ENCODE peak calls at places on chromosome 11, in nine cellular contexts. Z is OCI-LY7; S is neural crest cell; Y is CD8-positive, alpha-beta T cell; R is kidney; A is BE2C; F is A549; B is HL-60; G is mesothelial cell of epicardium. K is an unnamed sample.

GRCh38 chr11:101914349-101914736 is 467 bp upstream of the CEP126 start:
- DNase-seq in Z (no peak), S (no peak), Y (no peak), R (no peak), A (no peak), F (no peak), B (no peak), G (no peak), K (no peak)

GRCh38 chr11:121563900-121564822 is 111.4 kb upstream of the SORL1-AS1 start:
- DNase-seq in Z (no peak), S (no peak), Y (no peak), R (no peak), A (no peak), F (no peak), B (no peak), G (no peak), K (no peak)

GRCh38 chr11:78040691-78041379 is 17.8 kb upstream of the KCTD14 start:
- DNase-seq in Z (no peak), S (no peak), Y (no peak), R (no peak), A (peak; percentile 64), F (no peak), B (no peak), G (no peak), K (no peak)

GRCh38 chr11:8934735-8935478 is 2.2 kb upstream of the C11orf16 start:
- DNase-seq in Z (no peak), S (no peak), Y (no peak), R (no peak), A (no peak), F (peak; percentile 48), B (no peak), G (no peak), K (no peak)

GRCh38 chr11:43135966-43136534 is 175.7 kb upstream of the API5 start:
- DNase-seq in Z (no peak), S (no peak), Y (no peak), R (no peak), A (no peak), F (no peak), B (no peak), G (no peak), K (no peak)

GRCh38 chr11:132994038-132994502 is 538.2 kb downstream of the OPCML start:
- DNase-seq in Z (no peak), S (no peak), Y (no peak), R (no peak), A (no peak), F (no peak), B (no peak), G (no peak), K (no peak)

GRCh38 chr11:23555085-23555484 is 694.8 kb upstream of the CCDC179 start:
- DNase-seq in Z (no peak), S (no peak), Y (no peak), R (no peak), A (no peak), F (no peak), B (no peak), G (no peak), K (no peak)

GRCh38 chr11:118321386-118322082 is 17.0 kb downstream of the CD3E start:
- DNase-seq in Z (no peak), S (no peak), Y (no peak), R (no peak), A (no peak), F (no peak), B (peak; percentile 21), G (no peak), K (no peak)

GRCh38 chr11:8720868-8721739 is 38.5 kb downstream of the RPL27A start:
- DNase-seq in Z (no peak), S (no peak), Y (no peak), R (no peak), A (no peak), F (no peak), B (no peak), G (no peak), K (no peak)

GRCh38 chr11:117830072-117830471 is 5.5 kb upstream of the FXYD2 start:
- DNase-seq in Z (no peak), S (no peak), Y (no peak), R (peak; percentile 70), A (no peak), F (no peak), B (no peak), G (peak; percentile 11), K (no peak)

GRCh38 chr11:24773326-24773725 is 276.5 kb downstream of the LUZP2 start:
- DNase-seq in Z (no peak), S (no peak), Y (no peak), R (no peak), A (no peak), F (no peak), B (no peak), G (no peak), K (no peak)

DNA sequence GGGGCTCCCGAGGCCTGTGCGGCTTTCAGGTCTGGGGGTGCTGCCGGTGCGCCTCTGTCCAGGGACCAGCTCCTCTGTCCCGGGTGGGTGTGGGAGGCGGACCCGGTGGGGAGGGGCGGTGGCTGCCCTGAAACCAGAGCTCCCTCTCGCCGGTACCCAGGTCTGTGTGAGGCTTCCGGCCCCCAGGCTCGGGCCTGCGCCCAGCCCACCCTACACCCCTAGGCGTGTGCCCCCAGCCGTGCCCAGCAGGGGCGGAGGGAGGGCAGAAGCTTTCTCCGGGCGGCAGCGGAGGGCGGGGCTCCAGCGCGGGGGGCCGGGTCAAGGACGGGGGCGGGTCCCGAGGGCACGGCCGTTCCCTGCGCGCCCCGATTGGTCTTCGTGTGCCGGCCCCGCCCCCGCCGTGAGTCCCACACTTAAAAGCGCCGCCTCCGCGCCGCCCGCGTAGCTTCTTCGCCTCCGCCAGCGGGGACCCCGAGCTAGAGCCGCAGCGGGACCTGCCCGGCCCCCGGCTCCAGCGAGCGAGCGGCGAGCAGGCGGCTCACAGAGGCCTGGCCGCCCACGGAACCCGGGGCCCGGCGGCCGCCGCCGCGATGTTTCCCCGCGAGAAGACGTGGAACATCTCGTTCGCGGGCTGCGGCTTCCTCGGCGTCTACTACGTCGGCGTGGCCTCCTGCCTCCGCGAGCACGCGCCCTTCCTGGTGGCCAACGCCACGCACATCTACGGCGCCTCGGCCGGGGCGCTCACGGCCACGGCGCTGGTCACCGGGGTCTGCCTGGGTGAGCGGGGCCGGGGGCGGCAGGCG is 616 bp downstream of the PNPLA2 start:
- DNase-seq in Z (peak; percentile 95), S (peak; percentile 88), Y (peak; percentile 91), R (peak; percentile 98), A (peak; percentile 87), F (peak; percentile 88), B (no peak), G (peak; percentile 90), K (peak; percentile 94)
- TF ChIP-seq CTCF in Z (no peak), S (peak; percentile 21), Y (no peak), R (no peak), A (no peak), F (no peak), B (no peak), G (peak; percentile 14), K (peak; percentile 11)

DNA sequence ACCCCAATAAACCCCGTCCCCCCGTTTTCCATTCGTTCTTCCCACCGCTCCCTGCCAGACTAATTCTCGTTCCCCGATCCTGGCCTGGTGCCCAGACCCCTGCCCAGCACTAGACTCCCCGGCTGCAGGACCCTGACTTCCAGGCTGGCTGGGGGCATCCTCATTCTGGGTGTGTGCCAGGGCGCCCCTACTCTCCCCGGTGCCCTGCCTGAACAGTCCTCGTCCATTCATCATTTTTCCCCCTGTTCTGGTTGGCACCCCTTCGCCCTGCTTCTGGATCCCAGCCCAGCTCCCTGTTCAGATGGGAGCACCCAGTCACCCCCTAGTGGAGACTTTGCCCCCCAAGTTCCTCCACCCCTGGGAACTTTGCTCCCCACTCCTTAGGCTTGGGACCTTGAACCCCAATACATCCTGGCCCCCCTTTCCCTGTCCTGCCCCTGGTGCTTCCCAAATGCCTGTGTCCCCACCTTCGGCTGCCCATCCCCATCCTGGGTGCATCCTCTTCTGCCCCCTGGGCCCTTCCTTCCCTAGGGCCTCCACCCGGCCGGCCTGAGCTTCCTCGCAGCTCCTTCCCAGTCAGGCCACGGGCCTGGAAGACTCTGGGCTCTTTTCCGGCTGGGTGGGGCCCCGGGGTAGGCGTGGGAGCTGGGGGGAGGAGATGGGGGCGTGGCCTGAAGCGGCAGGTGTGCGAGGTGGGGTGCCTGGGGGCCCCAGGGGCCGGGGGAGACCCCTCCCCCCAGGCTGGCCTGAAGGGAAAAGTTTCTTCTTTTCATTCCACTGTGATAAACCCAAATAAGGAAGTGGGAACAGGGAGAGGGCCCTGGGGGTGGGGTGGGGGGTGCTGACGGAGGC is 882 bp downstream of the PLCB3 start:
- DNase-seq in Z (peak; percentile 36), S (no peak), Y (no peak), R (no peak), A (no peak), F (no peak), B (no peak), G (peak; percentile 56), K (no peak)
- TF ChIP-seq CTCF in Z (peak; percentile 71), S (peak; percentile 25), Y (peak; percentile 3), R (peak; percentile 8), A (peak; percentile 20), F (peak; percentile 30), B (no peak), G (no peak), K (no peak)

DNA sequence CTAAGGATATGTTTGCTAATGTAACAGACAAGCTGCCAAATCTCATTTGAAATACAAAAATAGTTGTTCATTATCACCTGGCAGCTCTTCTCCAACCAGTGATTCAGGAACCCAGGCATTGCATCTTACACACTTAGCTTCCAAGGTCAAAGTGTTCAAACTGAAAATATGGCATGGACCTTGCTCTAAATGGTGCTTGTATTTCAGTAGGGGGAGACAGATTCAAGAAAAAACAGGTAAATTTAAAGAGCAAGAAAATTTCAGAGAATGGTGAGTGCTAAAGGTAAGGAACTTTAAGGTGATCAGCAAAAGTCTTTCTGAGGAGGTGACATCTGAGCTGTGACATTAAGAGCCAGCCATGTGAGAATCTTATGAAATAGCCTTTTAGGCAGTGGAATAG is 82.8 kb upstream of the E2F8 start:
- DNase-seq in Z (peak; percentile 10), S (no peak), Y (no peak), R (no peak), A (no peak), F (no peak), B (no peak), G (no peak), K (no peak)
- TF ChIP-seq CTCF in Z (peak; percentile 67), S (no peak), Y (no peak), R (no peak), A (no peak), F (peak; percentile 15), B (no peak), G (no peak), K (no peak)

GRCh38 chr11:85935751-85936150 is 80.6 kb downstream of the CCDC83 start:
- DNase-seq in Z (no peak), S (no peak), Y (no peak), R (no peak), A (no peak), F (no peak), B (no peak), G (no peak), K (no peak)

GRCh38 chr11:85934599-85935169 is 79.5 kb downstream of the CCDC83 start:
- DNase-seq in Z (no peak), S (no peak), Y (no peak), R (no peak), A (no peak), F (no peak), B (no peak), G (no peak), K (no peak)

DNA sequence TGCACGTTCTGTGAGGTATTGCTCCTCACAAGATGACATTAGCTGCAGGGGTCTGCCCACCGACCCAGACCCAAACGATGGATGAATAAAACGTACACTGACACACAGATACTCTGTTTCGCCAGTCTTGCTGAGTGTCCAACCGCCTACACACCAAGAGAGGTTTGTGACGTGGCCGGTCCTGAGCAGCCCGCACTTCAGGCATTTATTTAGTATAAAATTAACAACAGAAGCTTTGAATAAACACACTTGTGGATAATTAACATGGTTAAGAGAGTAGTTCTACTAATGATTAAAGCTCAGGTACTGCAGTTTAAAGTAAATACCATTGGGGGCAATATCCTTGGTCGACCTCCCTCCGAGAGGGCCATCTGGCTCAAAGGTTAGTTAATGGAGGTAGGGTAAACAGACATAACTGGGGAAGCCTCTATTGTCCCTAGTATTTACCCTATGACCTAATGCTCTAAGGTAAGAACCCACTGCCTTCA is 75.7 kb downstream of the CCDC83 start:
- DNase-seq in Z (no peak), S (no peak), Y (no peak), R (no peak), A (no peak), F (no peak), B (no peak), G (no peak), K (no peak)
- TF ChIP-seq CTCF in Z (no peak), S (no peak), Y (no peak), R (no peak), A (no peak), F (no peak), B (no peak), G (no peak), K (no peak)

K was measured in natural killer cell.